ENCODE peak calls at places on chromosomes 12 and 14, in seven cellular contexts. I is Caco-2, U is neural progenitor cell, J is endothelial cell, W is fibroblast of mammary gland, X is WTC11, O is stomach. F is an unnamed sample.

GRCh38 chr12:130953783-130954543 is at the start of gene ADGRD1:
- DNase-seq in I (peak), U (no peak), J (no peak), W (peak), X (no peak), O (peak), F (peak)

GRCh38 chr12:48937170-48937569 is 11.9 kb upstream of the FKBP11 start:
- DNase-seq in I (peak), U (peak), J (peak), W (no peak), X (peak), O (no peak), F (no peak)

GRCh38 chr14:69658664-69659261 is 47.4 kb downstream of the SUSD6 start:
- DNase-seq in I (no peak), U (no peak), J (no peak), W (no peak), X (no peak), O (no peak), F (no peak)

GRCh38 chr12:107567871-107568619 is 117.6 kb upstream of the PWP1 start:
- DNase-seq in I (no peak), U (no peak), J (no peak), W (no peak), X (no peak), O (no peak), F (no peak)

GRCh38 chr14:75181426-75182062 is 5.1 kb upstream of the TMED10 start:
- DNase-seq in I (no peak), U (peak), J (no peak), W (no peak), X (no peak), O (no peak), F (no peak)

GRCh38 chr12:87141091-87141490 is 884.9 kb upstream of the MGAT4C start:
- DNase-seq in I (no peak), U (no peak), J (no peak), W (no peak), X (no peak), O (no peak), F (no peak)

GRCh38 chr14:100839573-100840175 is 13.8 kb downstream of the MEG3 start:
- DNase-seq in I (no peak), U (peak), J (no peak), W (no peak), X (no peak), O (no peak), F (no peak)

GRCh38 chr12:104720346-104721064 is 237.6 kb downstream of the SLC41A2 start:
- DNase-seq in I (no peak), U (no peak), J (no peak), W (peak), X (no peak), O (peak), F (no peak)

GRCh38 chr14:23183076-23183475 is 384 bp downstream of the SLC7A8 start:
- DNase-seq in I (no peak), U (no peak), J (no peak), W (no peak), X (no peak), O (no peak), F (no peak)

GRCh38 chr14:23181453-23181852 is 2.0 kb downstream of the SLC7A8 start:
- DNase-seq in I (no peak), U (no peak), J (no peak), W (no peak), X (no peak), O (no peak), F (no peak)

GRCh38 chr14:23183479-23183878 is at the start of gene SLC7A8:
- DNase-seq in I (peak), U (peak), J (peak), W (no peak), X (peak), O (peak), F (peak)

GRCh38 chr14:23181946-23182345 is 1.5 kb downstream of the SLC7A8 start:
- DNase-seq in I (no peak), U (peak), J (no peak), W (no peak), X (no peak), O (no peak), F (no peak)

GRCh38 chr14:23182372-23183014 is 967 bp downstream of the SLC7A8 start:
- DNase-seq in I (peak), U (peak), J (peak), W (no peak), X (peak), O (peak), F (peak)
- TF ChIP-seq CTCF in I (no peak), U (no peak), J (no peak), W (no peak), X (no peak), O (no peak), F (no peak)

GRCh38 chr12:82896979-82897378 is 210.3 kb downstream of the TMTC2 start:
- DNase-seq in I (peak), U (no peak), J (no peak), W (peak), X (no peak), O (peak), F (no peak)
- TF ChIP-seq CTCF in I (no peak), U (no peak), J (no peak), W (no peak), X (no peak), O (no peak), F (no peak)

GRCh38 chr14:94521375-94522114 is 12.3 kb upstream of the SERPINA12 start:
- DNase-seq in I (no peak), U (no peak), J (no peak), W (no peak), X (no peak), O (no peak), F (no peak)
- TF ChIP-seq CTCF in I (no peak), U (no peak), J (no peak), W (no peak), X (no peak), O (no peak), F (no peak)

GRCh38 chr12:108890208-108890607 is 10.3 kb downstream of the DAO start:
- DNase-seq in I (peak), U (peak), J (peak), W (peak), X (peak), O (no peak), F (peak)
- TF ChIP-seq CTCF in I (no peak), U (no peak), J (no peak), W (no peak), X (no peak), O (no peak), F (no peak)

GRCh38 chr14:76810953-76811400 is 1.7 kb downstream of the ANGEL1 start:
- DNase-seq in I (peak), U (peak), J (peak), W (peak), X (no peak), O (no peak), F (no peak)
- TF ChIP-seq CTCF in I (peak), U (peak), J (no peak), W (peak), X (no peak), O (no peak), F (no peak)

DNA sequence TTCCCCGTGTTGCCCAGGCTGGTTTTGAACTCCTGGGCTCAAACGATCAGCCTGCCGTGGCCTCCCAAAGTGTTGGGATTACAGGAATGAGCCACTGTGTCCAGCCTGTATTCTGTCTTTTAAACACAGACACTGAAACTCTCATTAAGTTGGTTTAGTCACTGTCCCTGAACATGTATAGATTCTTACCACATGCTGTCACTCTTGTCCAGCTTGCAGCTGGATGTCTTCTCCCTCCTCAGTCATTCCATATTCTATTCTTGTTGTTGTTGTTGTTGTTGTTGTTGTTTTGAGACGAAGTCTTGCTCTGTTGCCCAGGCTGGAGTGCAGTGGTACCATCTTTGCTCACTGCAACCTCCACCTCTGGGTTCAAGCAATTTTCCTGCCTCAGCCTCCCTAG is 12.3 kb upstream of the ATP5MC2 start:
- DNase-seq in I (no peak), U (no peak), J (no peak), W (no peak), X (no peak), O (no peak), F (no peak)
- TF ChIP-seq CTCF in I (no peak), U (no peak), J (no peak), W (no peak), X (no peak), O (no peak), F (no peak)

F was measured in nephron progenitor cell.